ENCODE peak calls at places on chromosome 13, in four cellular contexts. S is epithelial cell of prostate, M is heart right ventricle, C is neural crest cell. Y is an unnamed sample.

GRCh38 chr13:22915442-22916082 is 265.2 kb upstream of the SGCG start:
- DNase-seq in S (no peak), M (peak; percentile 64), C (peak; percentile 58), Y (no peak)

GRCh38 chr13:94416454-94417080 is 62.9 kb downstream of the DCT start:
- DNase-seq in S (no peak), M (no peak), C (peak; percentile 23), Y (no peak)

GRCh38 chr13:112072531-112073244 is 5.7 kb downstream of the SOX1 start:
- DNase-seq in S (no peak), M (peak; percentile 13), C (peak; percentile 79), Y (no peak)

GRCh38 chr13:96086736-96087135 is 3.2 kb upstream of the HS6ST3 start:
- DNase-seq in S (no peak), M (no peak), C (no peak), Y (no peak)

GRCh38 chr13:99258946-99259345 is 767 bp upstream of the GPR18 start:
- DNase-seq in S (no peak), M (no peak), C (no peak), Y (no peak)

GRCh38 chr13:45882626-45883025 is 31.1 kb upstream of the SIAH3 start:
- DNase-seq in S (no peak), M (no peak), C (no peak), Y (no peak)

GRCh38 chr13:49545661-49546060 is 39.7 kb downstream of the RCBTB1 start:
- DNase-seq in S (no peak), M (no peak), C (no peak), Y (no peak)

GRCh38 chr13:76552807-76553206 is 333.4 kb downstream of the KCTD12 start:
- DNase-seq in S (no peak), M (no peak), C (no peak), Y (no peak)

GRCh38 chr13:48775285-48775684 is 121.6 kb downstream of the CYSLTR2 start:
- DNase-seq in S (no peak), M (no peak), C (no peak), Y (no peak)

GRCh38 chr13:62598708-62599107 is 1183.1 kb upstream of the PCDH20 start:
- DNase-seq in S (no peak), M (no peak), C (no peak), Y (no peak)

GRCh38 chr13:75139291-75139690 is 342.7 kb downstream of the TBC1D4 start:
- DNase-seq in S (no peak), M (no peak), C (no peak), Y (no peak)

GRCh38 chr13:113836917-113837553 is 26.8 kb downstream of the GAS6 start:
- DNase-seq in S (peak; percentile 90), M (peak; percentile 64), C (no peak), Y (peak; percentile 73)

GRCh38 chr13:43895940-43896339 is 16.2 kb downstream of the LACC1 start:
- DNase-seq in S (no peak), M (no peak), C (no peak), Y (no peak)

GRCh38 chr13:77720988-77721387 is 23.5 kb downstream of the SLAIN1 start:
- DNase-seq in S (no peak), M (no peak), C (no peak), Y (no peak)

GRCh38 chr13:63680704-63681103 is 2265.1 kb upstream of the PCDH20 start:
- DNase-seq in S (no peak), M (no peak), C (no peak), Y (no peak)

GRCh38 chr13:35594096-35594495 is 117.6 kb upstream of the MAB21L1 start:
- DNase-seq in S (no peak), M (no peak), C (no peak), Y (no peak)

GRCh38 chr13:44853641-44854040 is 135.6 kb downstream of the NUFIP1 start:
- DNase-seq in S (peak; percentile 46), M (no peak), C (no peak), Y (no peak)

GRCh38 chr13:92573467-92574057 is 653.0 kb upstream of the GPC6 start:
- DNase-seq in S (no peak), M (no peak), C (no peak), Y (no peak)

GRCh38 chr13:110826861-110827672 is 87.8 kb downstream of the ANKRD10 start:
- DNase-seq in S (no peak), M (no peak), C (no peak), Y (no peak)

GRCh38 chr13:113534236-113534860 is 43.8 kb upstream of the DCUN1D2 start:
- DNase-seq in S (no peak), M (no peak), C (no peak), Y (no peak)

GRCh38 chr13:31209172-31209818 is 9.5 kb downstream of the B3GLCT start:
- DNase-seq in S (no peak), M (peak; percentile 62), C (no peak), Y (no peak)

GRCh38 chr13:52703482-52703881 is 36.1 kb downstream of the CNMD start:
- DNase-seq in S (no peak), M (no peak), C (no peak), Y (no peak)

GRCh38 chr13:47281981-47282380 is 385.1 kb upstream of the HTR2A start:
- DNase-seq in S (no peak), M (no peak), C (no peak), Y (no peak)

GRCh38 chr13:104832265-104832664 is 1703.2 kb downstream of the EFNB2 start:
- DNase-seq in S (no peak), M (no peak), C (no peak), Y (no peak)

GRCh38 chr13:47220453-47221150 is 323.7 kb upstream of the HTR2A start:
- DNase-seq in S (no peak), M (no peak), C (no peak), Y (no peak)